ENCODE peak calls at places on chromosomes 4 and X, in ten cellular contexts. S, X, N, Q, P, T, J, W, H and O are unnamed samples.

GRCh38 chr4:1547863-1548637 is 136.1 kb downstream of the FAM53A start:
- DNase-seq in S (no peak), X (no peak), N (no peak), Q (no peak), P (no peak), T (no peak), J (no peak), W (no peak), H (no peak), O (peak; percentile 27)

GRCh38 chr4:69536558-69536957 is 40.9 kb upstream of the UGT2B4 start:
- DNase-seq in S (no peak), X (no peak), N (no peak), Q (no peak), P (no peak), T (no peak), J (no peak), W (no peak), H (no peak), O (no peak)

GRCh38 chrX:108072746-108073145 is 18.6 kb downstream of the PSMD10 start:
- DNase-seq in S (no peak), X (no peak), N (no peak), Q (no peak), P (no peak), T (no peak), J (no peak), W (no peak), H (no peak), O (no peak)

GRCh38 chr4:128068927-128069326 is 7.8 kb downstream of the LARP1B start:
- DNase-seq in S (no peak), X (peak; percentile 11), N (no peak), Q (no peak), P (peak; percentile 48), T (no peak), J (no peak), W (no peak), H (no peak), O (no peak)

GRCh38 chr4:113278324-113278934 is 229.0 kb downstream of the ANK2 start:
- DNase-seq in S (no peak), X (peak; percentile 51), N (no peak), Q (peak; percentile 22), P (peak; percentile 76), T (peak; percentile 57), J (peak; percentile 80), W (peak; percentile 26), H (peak; percentile 56), O (peak; percentile 11)

GRCh38 chrX:9681422-9681821 is 84.2 kb downstream of the GPR143 start:
- DNase-seq in S (no peak), X (no peak), N (no peak), Q (no peak), P (no peak), T (no peak), J (no peak), W (no peak), H (no peak), O (no peak)

GRCh38 chr4:66489783-66490452 is 819.6 kb upstream of the EPHA5 start:
- DNase-seq in S (no peak), X (no peak), N (no peak), Q (no peak), P (no peak), T (no peak), J (no peak), W (no peak), H (no peak), O (no peak)

GRCh38 chr4:151022586-151022985 is 7.5 kb upstream of the LRBA start:
- DNase-seq in S (no peak), X (no peak), N (no peak), Q (no peak), P (no peak), T (no peak), J (no peak), W (no peak), H (no peak), O (no peak)

GRCh38 chr4:158945529-158946108 is 157.3 kb upstream of the RAPGEF2 start:
- DNase-seq in S (no peak), X (no peak), N (no peak), Q (no peak), P (no peak), T (no peak), J (no peak), W (no peak), H (no peak), O (no peak)

GRCh38 chrX:97968376-97969104 is 1084.8 kb downstream of the RPA4 start:
- DNase-seq in S (no peak), X (no peak), N (no peak), Q (no peak), P (no peak), T (no peak), J (no peak), W (no peak), H (no peak), O (no peak)

GRCh38 chr4:24174622-24175021 is 284.8 kb upstream of the PPARGC1A start:
- DNase-seq in S (no peak), X (no peak), N (no peak), Q (no peak), P (no peak), T (no peak), J (peak; percentile 49), W (no peak), H (no peak), O (no peak)

GRCh38 chr4:185700048-185700447 is 111.9 kb downstream of the SORBS2 start:
- DNase-seq in S (no peak), X (no peak), N (no peak), Q (no peak), P (no peak), T (no peak), J (no peak), W (no peak), H (no peak), O (no peak)

GRCh38 chr4:102427599-102427998 is 73.6 kb upstream of the NFKB1 start:
- DNase-seq in S (no peak), X (no peak), N (no peak), Q (no peak), P (no peak), T (no peak), J (no peak), W (no peak), H (no peak), O (no peak)

GRCh38 chr4:154569028-154569427 is 6.2 kb downstream of the FGB start:
- DNase-seq in S (no peak), X (no peak), N (no peak), Q (no peak), P (no peak), T (no peak), J (no peak), W (no peak), H (no peak), O (no peak)

GRCh38 chrX:130082244-130083106 is 27.8 kb downstream of the ELF4 start:
- DNase-seq in S (no peak), X (peak; percentile 78), N (no peak), Q (peak; percentile 58), P (no peak), T (peak; percentile 39), J (peak; percentile 75), W (peak; percentile 35), H (peak; percentile 56), O (no peak)

GRCh38 chr4:80446664-80447063 is 111.1 kb downstream of the CFAP299 start:
- DNase-seq in S (no peak), X (no peak), N (no peak), Q (no peak), P (no peak), T (no peak), J (no peak), W (no peak), H (no peak), O (no peak)

DNA sequence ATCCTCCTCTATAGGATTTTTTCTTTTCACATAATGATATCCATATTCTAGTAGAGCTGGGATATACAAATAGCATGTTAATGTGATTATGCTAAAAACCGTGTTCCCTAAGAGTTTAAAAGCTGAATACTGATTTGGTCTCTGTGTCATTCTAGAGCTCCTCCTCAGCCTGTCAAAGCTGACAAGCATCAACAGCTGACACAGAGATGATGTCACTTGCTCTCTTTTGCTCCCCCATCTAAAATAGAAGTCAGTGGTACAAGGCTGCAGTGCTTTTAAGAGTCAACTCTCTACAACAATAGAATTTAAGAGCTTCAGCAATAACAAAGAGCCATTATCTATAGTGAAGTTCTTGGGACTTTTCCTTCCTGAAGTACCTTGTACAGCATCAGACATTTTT is 17.1 kb upstream of the HERC3 start:
- DNase-seq in S (no peak), X (no peak), N (no peak), Q (no peak), P (no peak), T (no peak), J (no peak), W (no peak), H (no peak), O (no peak)
- TF ChIP-seq POLR2AphosphoS5 in S (no peak), X (no peak), N (no peak), Q (no peak), P (no peak), T (no peak), J (no peak), W (no peak), H (no peak), O (no peak)

DNA sequence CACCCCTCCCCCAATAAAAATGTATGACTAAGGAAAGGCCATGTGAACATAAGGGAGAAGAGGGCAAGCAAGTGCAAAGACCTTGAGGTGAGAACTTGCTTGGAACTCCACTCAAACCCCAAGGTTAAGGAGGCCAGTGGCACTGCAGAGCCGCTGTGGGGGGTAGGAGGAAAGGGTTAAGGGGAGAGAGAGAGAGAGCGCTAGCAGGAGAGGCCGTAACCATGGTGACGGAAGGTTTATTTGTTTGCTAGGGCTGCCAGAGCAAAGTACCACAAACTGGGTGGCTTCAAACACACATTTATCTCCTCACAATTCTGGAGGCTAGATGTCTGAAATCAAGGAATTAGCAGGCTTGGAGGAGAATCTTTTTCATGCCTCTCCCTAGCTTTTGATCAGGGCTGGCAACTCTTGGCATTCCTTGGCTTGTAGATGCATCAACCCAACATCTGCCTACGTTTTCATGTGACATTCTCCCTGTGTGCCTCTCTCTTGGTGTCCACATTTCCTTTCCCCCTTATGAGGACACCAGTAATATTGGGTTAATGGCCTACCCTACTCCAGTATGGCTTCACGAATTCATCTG is 35.2 kb downstream of the SMIM20 start:
- DNase-seq in S (no peak), X (no peak), N (no peak), Q (no peak), P (no peak), T (no peak), J (no peak), W (no peak), H (no peak), O (no peak)
- TF ChIP-seq POLR2AphosphoS5 in S (no peak), X (no peak), N (no peak), Q (no peak), P (no peak), T (no peak), J (no peak), W (no peak), H (no peak), O (no peak)

DNA sequence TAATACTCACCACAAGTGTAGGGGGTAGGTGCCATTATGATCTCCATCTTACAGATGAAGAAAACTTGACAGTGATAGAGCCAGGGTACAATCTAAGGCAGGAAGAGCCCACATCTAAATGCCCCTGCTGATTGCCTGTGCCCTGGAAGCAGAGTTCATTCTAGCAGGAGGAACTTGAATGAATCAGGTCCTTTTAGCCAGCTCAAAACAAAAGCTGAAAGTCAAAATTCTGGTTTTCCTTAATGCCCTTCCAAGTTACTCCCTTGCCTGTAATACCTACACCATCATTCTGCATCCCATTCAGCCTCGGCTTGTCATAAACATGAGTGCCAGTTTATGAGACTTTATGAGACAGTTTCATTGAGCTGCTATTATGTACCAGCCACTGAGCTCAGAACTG is 89.6 kb downstream of the SCD5 start:
- DNase-seq in S (no peak), X (no peak), N (no peak), Q (no peak), P (no peak), T (no peak), J (no peak), W (no peak), H (no peak), O (no peak)
- TF ChIP-seq POLR2AphosphoS5 in S (no peak), X (no peak), N (no peak), Q (no peak), P (no peak), T (no peak), J (no peak), W (no peak), H (no peak), O (no peak)

GRCh38 chr4:56506110-56506705 is 617 bp downstream of the ARL9 start:
- DNase-seq in S (no peak), X (no peak), N (no peak), Q (no peak), P (no peak), T (no peak), J (no peak), W (no peak), H (no peak), O (no peak)
- TF ChIP-seq POLR2AphosphoS5 in S (no peak), X (no peak), N (no peak), Q (no peak), P (peak; percentile 13), T (no peak), J (no peak), W (no peak), H (no peak), O (no peak)